ENCODE peak calls at places on chromosomes 12 and 14, in five cellular contexts. One of them, this sample, is unnamed.
A peak's percentile ranks its signal among the peaks of the same experiment; 100 is the strongest.

GRCh38 chr12:125203145-125203765 is 138.0 kb downstream of the AACS start:
- DNase-seq in hepatocyte: no peak
- DNase-seq in bronchial epithelial cell: peak; percentile 30
- DNase-seq in fibroblast of the aortic adventitia: peak; percentile 20
- DNase-seq in upper lobe of right lung: no peak
- DNase-seq in this sample: no peak

GRCh38 chr14:46250113-46250703 is 401.4 kb downstream of the RPL10L start:
- DNase-seq in upper lobe of right lung: no peak
- DNase-seq in hepatocyte: peak; percentile 31
- DNase-seq in fibroblast of the aortic adventitia: peak; percentile 0
- DNase-seq in bronchial epithelial cell: peak; percentile 43
- DNase-seq in this sample: no peak

GRCh38 chr12:111245701-111246476 is 123.0 kb downstream of the PHETA1 start:
- DNase-seq in fibroblast of the aortic adventitia: no peak
- DNase-seq in bronchial epithelial cell: no peak
- DNase-seq in upper lobe of right lung: no peak
- DNase-seq in hepatocyte: no peak
- DNase-seq in this sample: no peak

GRCh38 chr14:47710581-47710980 is 35.2 kb upstream of the MDGA2 start:
- DNase-seq in bronchial epithelial cell: peak; percentile 6
- DNase-seq in hepatocyte: no peak
- DNase-seq in upper lobe of right lung: no peak
- DNase-seq in fibroblast of the aortic adventitia: no peak
- DNase-seq in this sample: no peak

GRCh38 chr12:19624000-19624399 is 184.7 kb downstream of the AEBP2 start:
- DNase-seq in upper lobe of right lung: no peak
- DNase-seq in bronchial epithelial cell: no peak
- DNase-seq in hepatocyte: no peak
- DNase-seq in fibroblast of the aortic adventitia: no peak
- DNase-seq in this sample: no peak

GRCh38 chr14:43981135-43981787 is 525.8 kb downstream of the FSCB start:
- DNase-seq in fibroblast of the aortic adventitia: no peak
- DNase-seq in bronchial epithelial cell: no peak
- DNase-seq in hepatocyte: peak; percentile 37
- DNase-seq in upper lobe of right lung: no peak
- DNase-seq in this sample: no peak

GRCh38 chr12:25283006-25283405 is 32.3 kb upstream of the KRAS start:
- DNase-seq in bronchial epithelial cell: no peak
- DNase-seq in hepatocyte: no peak
- DNase-seq in fibroblast of the aortic adventitia: no peak
- DNase-seq in upper lobe of right lung: no peak
- DNase-seq in this sample: no peak

GRCh38 chr12:51342416-51342815 is 4.1 kb downstream of the CELA1 start:
- DNase-seq in bronchial epithelial cell: no peak
- DNase-seq in fibroblast of the aortic adventitia: no peak
- DNase-seq in hepatocyte: no peak
- DNase-seq in upper lobe of right lung: no peak
- DNase-seq in this sample: no peak

GRCh38 chr14:56813143-56813551 is 2.9 kb upstream of the OTX2 start:
- DNase-seq in fibroblast of the aortic adventitia: no peak
- DNase-seq in hepatocyte: no peak
- DNase-seq in bronchial epithelial cell: no peak
- DNase-seq in upper lobe of right lung: no peak
- DNase-seq in this sample: no peak

GRCh38 chr12:131893605-131894312 is 663 bp upstream of the ULK1 start:
- DNase-seq in upper lobe of right lung: no peak
- DNase-seq in bronchial epithelial cell: no peak
- DNase-seq in hepatocyte: no peak
- DNase-seq in fibroblast of the aortic adventitia: no peak
- DNase-seq in this sample: no peak

GRCh38 chr14:61493239-61493638 is 171.9 kb downstream of the PRKCH start:
- DNase-seq in bronchial epithelial cell: peak; percentile 70
- DNase-seq in fibroblast of the aortic adventitia: peak; percentile 98
- DNase-seq in upper lobe of right lung: no peak
- DNase-seq in hepatocyte: peak; percentile 33
- DNase-seq in this sample: peak; percentile 97

GRCh38 chr12:121537814-121538698 is 42.8 kb downstream of the KDM2B start:
- DNase-seq in bronchial epithelial cell: no peak
- DNase-seq in fibroblast of the aortic adventitia: no peak
- DNase-seq in upper lobe of right lung: peak; percentile 73
- DNase-seq in hepatocyte: peak; percentile 50
- DNase-seq in this sample: no peak

GRCh38 chr14:74492413-74493342 is at the start of gene NPC2:
- DNase-seq in hepatocyte: no peak
- DNase-seq in fibroblast of the aortic adventitia: peak; percentile 37
- DNase-seq in bronchial epithelial cell: peak; percentile 12
- DNase-seq in upper lobe of right lung: no peak
- DNase-seq in this sample: no peak

DNA sequence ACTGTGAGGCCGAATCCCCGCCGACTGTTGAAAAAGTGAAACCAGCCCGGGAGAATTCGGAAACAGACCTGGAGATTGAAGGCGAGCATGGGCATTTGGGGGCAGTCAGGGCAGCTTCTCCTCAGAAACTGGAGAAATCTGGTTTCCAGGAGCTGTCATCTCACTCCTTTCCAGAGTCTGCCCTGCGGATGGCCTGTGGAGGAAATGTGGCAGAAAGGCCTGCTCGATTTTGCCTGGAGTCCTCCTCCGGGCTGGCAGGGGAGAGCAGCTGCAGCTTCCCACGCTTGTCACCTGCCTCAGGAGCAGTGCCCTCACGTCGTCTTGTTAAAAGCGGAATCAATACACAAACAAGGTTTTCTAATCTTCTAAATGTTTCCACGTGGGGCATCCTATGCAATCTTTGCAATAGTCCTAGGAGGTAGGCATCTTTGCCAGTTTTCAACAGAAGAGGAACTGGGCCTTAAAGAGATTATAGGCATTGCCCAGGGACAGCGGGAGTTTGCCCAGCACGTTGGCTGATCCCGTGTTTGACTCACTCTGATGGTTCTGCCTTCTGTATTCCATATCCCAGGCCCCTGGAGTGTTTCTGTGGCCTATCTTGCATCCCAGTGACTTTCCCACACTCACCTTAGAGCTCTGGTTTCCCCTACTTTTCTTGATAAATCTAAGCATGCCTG is 2.3 kb downstream of the LRRC74A start:
- DNase-seq in hepatocyte: no peak
- DNase-seq in fibroblast of the aortic adventitia: no peak
- DNase-seq in upper lobe of right lung: no peak
- DNase-seq in bronchial epithelial cell: no peak
- DNase-seq in this sample: no peak
- H3K4me3 ChIP-seq in hepatocyte: no peak overlapping the region
- H3K4me3 ChIP-seq in fibroblast of the aortic adventitia: peak overlapping the region; percentile 53
- H3K4me3 ChIP-seq in upper lobe of right lung: peak overlapping the region; percentile 26
- H3K4me3 ChIP-seq in bronchial epithelial cell: no peak overlapping the region
- H3K4me3 ChIP-seq in this sample: peak overlapping the region; percentile 35

GRCh38 chr12:47073951-47074350 is 5.5 kb upstream of the PCED1B start:
- DNase-seq in fibroblast of the aortic adventitia: no peak
- DNase-seq in bronchial epithelial cell: no peak
- DNase-seq in upper lobe of right lung: no peak
- DNase-seq in hepatocyte: no peak
- DNase-seq in this sample: no peak

GRCh38 chr12:47074757-47075156 is 4.7 kb upstream of the PCED1B start:
- DNase-seq in fibroblast of the aortic adventitia: no peak
- DNase-seq in upper lobe of right lung: no peak
- DNase-seq in bronchial epithelial cell: no peak
- DNase-seq in hepatocyte: no peak
- DNase-seq in this sample: no peak

GRCh38 chr12:47067778-47068431 is 11.5 kb upstream of the PCED1B start:
- DNase-seq in hepatocyte: no peak
- DNase-seq in upper lobe of right lung: no peak
- DNase-seq in bronchial epithelial cell: no peak
- DNase-seq in fibroblast of the aortic adventitia: no peak
- DNase-seq in this sample: no peak

GRCh38 chr12:47068539-47068938 is 10.9 kb upstream of the PCED1B start:
- DNase-seq in bronchial epithelial cell: no peak
- DNase-seq in hepatocyte: no peak
- DNase-seq in fibroblast of the aortic adventitia: no peak
- DNase-seq in upper lobe of right lung: no peak
- DNase-seq in this sample: no peak

DNA sequence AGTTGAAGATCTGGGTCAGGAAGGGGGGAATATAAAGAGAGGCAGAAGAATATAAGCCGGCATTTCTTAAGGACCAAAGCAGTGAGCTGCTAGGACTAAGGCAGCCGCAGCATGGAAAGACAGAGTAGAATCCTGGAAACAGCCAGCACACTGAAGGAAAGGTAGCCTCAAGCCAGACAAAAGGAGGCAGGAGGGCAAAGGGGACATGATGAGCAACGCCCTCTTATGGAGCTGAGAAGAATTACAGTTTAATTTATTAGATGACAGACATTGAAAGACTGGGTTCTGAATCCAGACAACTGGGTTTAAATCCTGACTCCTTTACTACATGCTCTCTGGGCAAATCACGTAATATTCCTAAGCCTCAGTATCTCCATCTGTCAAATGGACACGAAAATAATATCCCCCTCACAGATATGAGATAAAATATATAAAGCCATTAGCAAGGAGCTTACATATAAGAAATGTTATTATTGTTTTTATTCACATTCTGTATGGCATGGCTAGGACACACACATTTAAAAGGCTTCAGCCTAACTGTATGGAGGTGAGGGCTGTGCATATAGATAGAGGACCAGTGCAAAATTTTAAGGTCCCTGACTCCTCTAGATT is 8.1 kb upstream of the PCED1B start:
- DNase-seq in bronchial epithelial cell: no peak
- DNase-seq in fibroblast of the aortic adventitia: no peak
- DNase-seq in hepatocyte: peak; percentile 28
- DNase-seq in upper lobe of right lung: no peak
- DNase-seq in this sample: no peak
- TF ChIP-seq CTCF in bronchial epithelial cell: peak; percentile 51
- TF ChIP-seq CTCF in fibroblast of the aortic adventitia: peak; percentile 39
- TF ChIP-seq CTCF in hepatocyte: peak; percentile 46
- TF ChIP-seq CTCF in upper lobe of right lung: peak; percentile 50
- TF ChIP-seq CTCF in this sample: peak; percentile 38

DNA sequence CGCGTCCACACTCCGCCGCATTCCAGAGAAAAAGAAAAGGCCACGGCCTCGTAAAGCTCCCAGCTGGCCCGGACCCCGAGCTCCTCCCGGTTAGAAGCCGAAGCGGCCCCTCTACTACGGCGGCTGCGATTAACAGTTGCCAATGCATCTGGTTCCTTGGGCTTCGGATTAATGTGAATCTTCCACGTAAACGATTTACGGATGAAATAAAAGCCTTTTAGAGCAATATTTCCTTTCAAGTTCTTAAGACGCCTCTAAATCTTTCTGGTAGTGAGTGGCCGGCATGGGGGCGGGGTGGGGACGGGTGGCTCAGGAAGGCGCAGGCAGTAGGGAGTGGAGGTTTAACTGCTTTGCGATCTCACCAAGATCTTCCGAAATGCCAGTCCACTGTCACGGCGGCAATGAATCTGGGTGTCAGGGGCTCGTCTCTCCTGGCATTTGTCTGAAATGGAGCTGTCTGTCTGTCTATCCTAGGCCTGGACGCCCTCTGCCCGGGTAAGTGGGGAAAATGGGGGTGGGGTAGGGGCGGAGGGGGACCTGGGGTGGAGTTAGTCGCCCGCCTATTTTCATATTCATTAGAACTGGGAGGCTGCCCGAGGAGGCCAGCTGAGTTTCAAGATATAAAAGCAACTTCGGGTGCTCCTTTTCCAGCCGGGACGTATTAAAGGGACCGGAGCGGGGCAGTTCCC is 427 bp upstream of the ALX1 start:
- DNase-seq in upper lobe of right lung: no peak
- DNase-seq in hepatocyte: peak; percentile 45
- DNase-seq in fibroblast of the aortic adventitia: peak; percentile 3
- DNase-seq in bronchial epithelial cell: no peak
- DNase-seq in this sample: no peak
- H3K4me3 ChIP-seq in upper lobe of right lung: no peak overlapping the region
- H3K4me3 ChIP-seq in hepatocyte: peak overlapping the region; percentile 71
- H3K4me3 ChIP-seq in fibroblast of the aortic adventitia: peak overlapping the region; percentile 75
- H3K4me3 ChIP-seq in bronchial epithelial cell: peak overlapping the region; percentile 12
- H3K4me3 ChIP-seq in this sample: peak overlapping the region; percentile 63

DNA sequence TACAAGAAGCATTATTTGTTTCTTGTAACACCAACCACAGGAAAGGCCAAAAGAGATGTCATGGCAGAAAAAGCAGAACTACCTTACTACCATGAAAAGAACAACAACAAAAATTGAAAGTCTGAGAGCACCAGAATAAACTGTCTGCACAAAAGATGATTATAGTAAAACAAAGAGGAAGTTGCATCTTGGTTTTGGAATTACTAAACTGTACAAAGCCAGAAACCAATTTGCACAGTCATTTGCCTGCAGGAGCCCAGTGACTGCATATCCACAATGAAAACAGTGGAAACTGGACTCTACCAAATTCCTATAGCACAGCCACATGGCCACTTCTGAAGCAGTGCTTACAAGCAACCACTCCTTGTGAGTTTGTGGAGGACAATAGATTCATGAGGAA is 276.2 kb downstream of the SSPN start:
- DNase-seq in upper lobe of right lung: no peak
- DNase-seq in fibroblast of the aortic adventitia: peak; percentile 75
- DNase-seq in hepatocyte: no peak
- DNase-seq in bronchial epithelial cell: no peak
- DNase-seq in this sample: peak; percentile 54
- TF ChIP-seq CTCF in upper lobe of right lung: no peak
- TF ChIP-seq CTCF in fibroblast of the aortic adventitia: no peak
- TF ChIP-seq CTCF in hepatocyte: no peak
- TF ChIP-seq CTCF in bronchial epithelial cell: no peak
- TF ChIP-seq CTCF in this sample: no peak

DNA sequence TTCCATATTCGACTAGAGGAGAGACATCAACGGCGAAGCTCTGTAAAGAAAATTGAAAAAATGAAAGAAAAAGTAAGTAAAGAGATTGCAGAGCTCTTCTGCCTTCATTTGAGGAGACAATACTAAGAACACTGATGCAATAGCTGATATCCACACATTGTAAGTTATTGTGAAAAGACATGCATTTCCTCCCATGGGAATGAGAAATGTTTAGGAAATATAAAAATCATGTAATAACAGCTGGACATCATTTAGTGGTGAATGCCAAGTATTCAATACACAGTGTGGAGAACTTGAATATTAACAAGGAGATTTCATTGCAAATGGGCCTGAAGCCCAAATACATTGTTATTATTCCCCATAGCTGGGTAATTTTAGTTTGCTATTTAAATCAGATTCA is 179.2 kb downstream of the KICS2 start:
- DNase-seq in bronchial epithelial cell: no peak
- DNase-seq in upper lobe of right lung: no peak
- DNase-seq in hepatocyte: no peak
- DNase-seq in fibroblast of the aortic adventitia: peak; percentile 91
- DNase-seq in this sample: peak; percentile 94
- H3K4me3 ChIP-seq in bronchial epithelial cell: no peak overlapping the region
- H3K4me3 ChIP-seq in upper lobe of right lung: no peak overlapping the region
- H3K4me3 ChIP-seq in hepatocyte: no peak overlapping the region
- H3K4me3 ChIP-seq in fibroblast of the aortic adventitia: no peak overlapping the region
- H3K4me3 ChIP-seq in this sample: peak overlapping the region; percentile 33

GRCh38 chr12:108112815-108113556 is 16.1 kb upstream of the WSCD2 start:
- DNase-seq in upper lobe of right lung: no peak
- DNase-seq in bronchial epithelial cell: no peak
- DNase-seq in fibroblast of the aortic adventitia: no peak
- DNase-seq in hepatocyte: peak; percentile 32
- DNase-seq in this sample: no peak
- TF ChIP-seq CTCF in upper lobe of right lung: no peak
- TF ChIP-seq CTCF in bronchial epithelial cell: no peak
- TF ChIP-seq CTCF in fibroblast of the aortic adventitia: no peak
- TF ChIP-seq CTCF in hepatocyte: no peak
- TF ChIP-seq CTCF in this sample: no peak

GRCh38 chr14:81127785-81128184 is 93.0 kb downstream of the GTF2A1 start:
- DNase-seq in fibroblast of the aortic adventitia: peak; percentile 18
- DNase-seq in hepatocyte: no peak
- DNase-seq in upper lobe of right lung: no peak
- DNase-seq in bronchial epithelial cell: peak; percentile 22
- DNase-seq in this sample: peak; percentile 4

GRCh38 chr14:81125536-81125935 is 95.2 kb downstream of the GTF2A1 start:
- DNase-seq in upper lobe of right lung: no peak
- DNase-seq in hepatocyte: no peak
- DNase-seq in fibroblast of the aortic adventitia: no peak
- DNase-seq in bronchial epithelial cell: no peak
- DNase-seq in this sample: no peak

GRCh38 chr14:81122326-81122725 is 98.4 kb downstream of the GTF2A1 start:
- DNase-seq in fibroblast of the aortic adventitia: no peak
- DNase-seq in bronchial epithelial cell: no peak
- DNase-seq in upper lobe of right lung: no peak
- DNase-seq in hepatocyte: no peak
- DNase-seq in this sample: no peak
- H3K4me3 ChIP-seq in fibroblast of the aortic adventitia: no peak overlapping the region
- H3K4me3 ChIP-seq in bronchial epithelial cell: no peak overlapping the region
- H3K4me3 ChIP-seq in upper lobe of right lung: no peak overlapping the region
- H3K4me3 ChIP-seq in hepatocyte: no peak overlapping the region
- H3K4me3 ChIP-seq in this sample: no peak overlapping the region